ENCODE peak calls at places on chromosomes 7 and 10, in six cellular contexts. V, R, P, E, F and H are unnamed samples. For H3K9me3 and H3K4me1, the result is how much of the 10 kb centered on the place peaks cover.

GRCh38 chr10:118505363-118505762 is 90.1 kb downstream of the PRLHR start:
- DNase-seq in V (no peak), R (no peak), P (no peak), F (no peak), E (no peak), H (no peak)

GRCh38 chr10:100886099-100886498 is 26.7 kb upstream of the SLF2 start:
- DNase-seq in R (no peak), E (no peak), F (no peak), P (no peak), V (no peak), H (no peak)

GRCh38 chr10:32004161-32004591 is 52.0 kb downstream of the KIF5B start:
- DNase-seq in V (peak), R (no peak), P (peak), F (peak), E (peak), H (no peak)

GRCh38 chr7:137331378-137331777 is 12.2 kb downstream of the PTN start:
- DNase-seq in P (no peak), R (peak), E (no peak), V (no peak), F (no peak), H (no peak)

GRCh38 chr7:113880467-113881040 is 38.3 kb downstream of the PPP1R3A start:
- DNase-seq in V (no peak), E (no peak), P (no peak), F (no peak), R (no peak), H (no peak)

GRCh38 chr10:132411561-132412253 is 14.7 kb downstream of the PWWP2B start:
- DNase-seq in V (peak), P (peak), E (peak), F (no peak), R (peak), H (no peak)

GRCh38 chr7:111223802-111224253 is 132.9 kb downstream of the LRRN3 start:
- DNase-seq in E (no peak), V (no peak), P (no peak), F (no peak), R (no peak), H (no peak)

GRCh38 chr10:86365346-86366032 is 1.1 kb downstream of the GRID1 start:
- DNase-seq in R (no peak), V (no peak), P (peak), F (no peak), E (no peak), H (no peak)

GRCh38 chr10:128000660-128001059 is 93.8 kb downstream of the PTPRE start:
- DNase-seq in F (peak), V (no peak), P (no peak), E (no peak), R (no peak), H (no peak)

GRCh38 chr7:112437038-112437437 is 13.2 kb upstream of the IFRD1 start:
- DNase-seq in E (no peak), F (no peak), R (no peak), V (no peak), P (no peak), H (no peak)

GRCh38 chr7:80136276-80137045 is 1.8 kb downstream of the GNAI1 start:
- DNase-seq in E (no peak), R (peak), P (no peak), V (no peak), F (no peak), H (no peak)

GRCh38 chr10:1532636-1533035 is 204.7 kb downstream of the ADARB2 start:
- DNase-seq in P (no peak), F (no peak), E (no peak), R (no peak), V (no peak), H (peak)

GRCh38 chr10:58435297-58435696 is 50.1 kb downstream of the TFAM start:
- DNase-seq in V (peak), R (peak), F (no peak), E (no peak), P (no peak), H (no peak)

GRCh38 chr10:114308470-114309110 is 69.5 kb downstream of the VWA2 start:
- DNase-seq in P (no peak), R (no peak), E (no peak), F (no peak), V (no peak), H (no peak)

GRCh38 chr7:121083138-121083789 is 94.8 kb downstream of the CPED1 start:
- DNase-seq in F (no peak), P (no peak), E (no peak), R (peak), V (no peak), H (no peak)

GRCh38 chr10:77236029-77236428 is 401.6 kb downstream of the KCNMA1 start:
- DNase-seq in V (no peak), E (no peak), F (no peak), R (no peak), P (no peak), H (no peak)

GRCh38 chr10:44310762-44311562 is 73.9 kb downstream of the CXCL12 start:
- DNase-seq in P (peak), E (peak), R (peak), F (peak), V (peak), H (peak)
- H3K4me3 ChIP-seq in P (peak), E (peak), R (no peak), F (peak), V (peak), H (no peak)

GRCh38 chr7:157674715-157675426 is 338.1 kb downstream of the DNAJB6 start:
- DNase-seq in R (no peak), V (no peak), E (peak), F (no peak), P (peak), H (no peak)

GRCh38 chr7:157675427-157675930 is 338.7 kb downstream of the DNAJB6 start:
- DNase-seq in V (no peak), F (no peak), E (peak), P (peak), R (no peak), H (peak)

GRCh38 chr7:157674027-157674714 is 337.4 kb downstream of the DNAJB6 start:
- DNase-seq in R (no peak), V (no peak), E (no peak), F (no peak), P (peak), H (no peak)

GRCh38 chr7:157671358-157672255 is 334.8 kb downstream of the DNAJB6 start:
- DNase-seq in P (peak), F (no peak), E (no peak), V (no peak), R (no peak), H (no peak)

GRCh38 chr7:157673573-157673972 is 336.8 kb downstream of the DNAJB6 start:
- DNase-seq in E (no peak), V (no peak), F (no peak), R (no peak), P (peak), H (no peak)
- H3K9me3 ChIP-seq in E (under half), V (under half), F (under half), R (under half), P (under half), H (under half)

DNA sequence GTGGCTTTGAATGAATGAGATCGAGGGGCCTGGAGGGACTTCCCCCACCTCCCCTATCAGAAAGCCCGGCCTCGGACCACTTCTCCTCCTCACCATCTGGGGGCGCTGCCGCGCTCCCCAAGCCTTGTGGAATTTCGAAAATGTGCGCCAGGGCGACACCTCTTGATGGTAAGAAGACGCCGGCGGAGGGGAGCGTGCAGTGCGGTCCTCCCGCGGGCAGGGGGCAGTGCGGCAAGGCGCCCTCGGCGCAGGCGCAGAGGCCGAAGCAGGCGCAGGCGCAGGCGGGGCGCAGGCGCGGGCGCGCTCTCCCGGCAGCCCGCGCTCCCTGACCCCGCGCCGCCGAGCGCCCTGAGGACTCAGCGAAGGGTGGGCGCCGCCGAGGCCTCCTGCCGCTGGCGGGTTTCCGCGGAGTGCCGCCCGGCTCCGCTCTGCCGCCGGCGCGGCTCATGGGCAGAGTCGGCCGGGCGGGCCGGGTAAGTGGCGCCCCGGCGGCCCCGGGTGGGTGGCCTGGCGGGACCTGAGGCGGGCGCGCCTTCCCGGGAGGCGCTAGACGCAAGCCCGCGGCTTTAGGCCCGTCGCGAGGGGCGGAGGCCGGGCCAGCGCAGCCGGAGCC is at the start of gene RBM17:
- DNase-seq in V (peak), E (peak), F (peak), R (peak), P (peak), H (peak)
- H3K4me1 ChIP-seq in V (under half), E (under half), F (under half), R (under half), P (under half), H (under half)

GRCh38 chr7:26375604-26376207 is 84.0 kb downstream of the SNX10 start:
- DNase-seq in V (no peak), F (no peak), E (no peak), R (no peak), P (no peak), H (no peak)
- H3K4me3 ChIP-seq in V (peak), F (peak), E (peak), R (no peak), P (peak), H (no peak)

GRCh38 chr10:69652111-69652856 is 22.2 kb downstream of the FAM241B start:
- DNase-seq in E (no peak), V (no peak), R (no peak), P (no peak), F (no peak), H (no peak)
- H3K9me3 ChIP-seq in E (under half), V (under half), R (under half), P (under half), F (under half), H (under half)

DNA sequence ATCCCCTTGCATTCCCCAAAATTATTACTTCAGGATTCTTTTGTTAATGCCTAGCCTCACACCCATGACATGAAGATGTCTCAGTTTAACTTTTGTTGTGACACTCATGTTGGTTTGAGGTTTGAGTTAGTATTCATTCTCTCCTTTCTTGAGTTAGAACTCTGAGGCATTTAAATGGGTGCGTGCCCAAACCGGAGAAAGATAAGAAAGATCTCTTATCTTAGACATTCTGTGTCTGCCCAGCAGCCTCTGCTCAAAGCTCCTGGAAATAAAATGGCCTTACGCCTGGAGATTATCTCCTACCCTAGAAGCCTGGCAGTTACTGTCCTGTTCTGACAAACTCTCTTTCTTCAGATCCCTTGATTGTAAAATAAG is 26.3 kb downstream of the WBP1L start:
- DNase-seq in V (no peak), E (no peak), F (no peak), R (no peak), P (no peak), H (no peak)
- H3K4me1 ChIP-seq in V (under half), E (half or more), F (half or more), R (under half), P (under half), H (under half)

GRCh38 chr7:601573-602340 is 82.1 kb upstream of the PDGFA start:
- DNase-seq in R (peak), V (peak), E (peak), P (peak), F (peak), H (peak)
- H3K4me3 ChIP-seq in R (no peak), V (no peak), E (no peak), P (peak), F (peak), H (no peak)

GRCh38 chr7:32335107-32335506 is 155.1 kb downstream of the LSM5 start:
- DNase-seq in P (no peak), R (peak), E (no peak), F (peak), V (no peak), H (no peak)
- H3K9me3 ChIP-seq in P (under half), R (under half), E (under half), F (under half), V (under half), H (under half)

DNA sequence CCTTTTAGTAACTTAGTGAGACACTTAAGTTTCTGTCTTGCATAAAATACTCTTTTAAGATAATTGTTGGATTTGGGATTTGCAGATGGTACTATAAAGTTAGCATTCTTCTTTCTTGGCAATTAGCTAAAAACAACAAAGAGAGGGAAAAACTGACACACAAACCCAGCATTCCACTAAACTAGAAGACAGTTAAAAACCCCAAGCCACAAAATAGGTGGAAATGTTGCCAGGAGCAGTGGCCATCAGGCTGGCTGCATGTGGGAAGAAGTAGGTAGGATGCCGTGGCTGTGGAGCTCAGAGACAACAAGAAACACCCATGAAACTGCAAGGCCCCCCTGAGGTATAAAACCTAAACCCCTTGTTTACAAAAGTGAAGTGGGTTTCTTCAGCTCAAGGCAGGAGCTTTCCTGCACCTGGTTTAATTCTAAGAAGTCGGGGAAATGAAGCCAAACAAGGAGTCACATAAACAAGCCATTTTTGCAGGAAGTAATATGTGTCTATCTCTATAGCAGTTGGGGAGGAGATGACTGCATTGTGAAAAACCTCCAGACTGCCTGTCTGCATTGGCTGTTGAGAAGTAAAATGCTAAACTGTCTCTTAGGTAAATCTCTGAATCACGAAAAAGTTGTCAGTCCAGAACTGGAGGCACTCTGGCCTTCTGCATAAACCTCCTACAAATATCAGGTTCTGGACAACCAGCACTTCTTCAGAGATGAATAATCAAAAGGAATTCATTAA is 9.5 kb downstream of the RAB18 start:
- DNase-seq in R (peak), V (no peak), E (no peak), P (no peak), F (no peak), H (no peak)
- H3K4me1 ChIP-seq in R (under half), V (under half), E (under half), P (under half), F (under half), H (under half)